ENCODE peak calls at places on chromosome 16, in nine cellular contexts. D is CD8-positive, alpha-beta T cell; W is psoas muscle; P is RWPE1; V is sigmoid colon; G is esophagus muscularis mucosa; C is upper lobe of right lung; Z is lung; E is endodermal cell. I is an unnamed sample.

GRCh38 chr16:11224096-11224893 is 31.7 kb downstream of the SOCS1 start:
- DNase-seq in E (peak; percentile 91), V (peak; percentile 86), D (peak; percentile 17), Z (peak; percentile 70), G (peak; percentile 95), C (peak; percentile 90), P (no peak), W (peak; percentile 77), I (peak; percentile 95)

GRCh38 chr16:89473791-89474414 is 16.5 kb downstream of the ANKRD11 start:
- DNase-seq in W (no peak), C (no peak), E (peak; percentile 72), G (no peak), D (no peak), Z (no peak), V (no peak), P (no peak), I (no peak)

GRCh38 chr16:75379911-75380847 is 53.1 kb downstream of the CFDP1 start:
- DNase-seq in Z (peak; percentile 30), W (no peak), D (no peak), V (no peak), G (no peak), C (no peak), E (no peak), P (no peak), I (no peak)

GRCh38 chr16:26521626-26522025 is 545.1 kb upstream of the C16orf82 start:
- DNase-seq in G (peak; percentile 66), P (no peak), D (no peak), W (no peak), C (no peak), Z (no peak), V (no peak), E (no peak), I (no peak)

GRCh38 chr16:80693553-80693952 is 110.8 kb downstream of the CDYL2 start:
- DNase-seq in C (no peak), W (no peak), Z (no peak), V (no peak), E (no peak), D (no peak), P (no peak), G (peak; percentile 21), I (no peak)

GRCh38 chr16:5852151-5852550 is 754.6 kb upstream of the EEF2KMT start:
- DNase-seq in P (no peak), V (no peak), W (no peak), E (no peak), D (no peak), C (no peak), Z (no peak), G (no peak), I (no peak)

GRCh38 chr16:55703003-55704001 is 47.5 kb downstream of the SLC6A2 start:
- DNase-seq in E (peak; percentile 51), G (no peak), V (no peak), W (no peak), C (no peak), Z (no peak), P (peak; percentile 49), D (no peak), I (no peak)

GRCh38 chr16:64627288-64627687 is 494.6 kb downstream of the CDH11 start:
- DNase-seq in G (no peak), D (no peak), Z (no peak), V (no peak), W (no peak), P (no peak), E (peak; percentile 75), C (no peak), I (no peak)

GRCh38 chr16:4729876-4730275 is 4.2 kb downstream of the ANKS3 start:
- DNase-seq in W (no peak), V (no peak), Z (no peak), G (no peak), E (no peak), P (no peak), D (no peak), C (no peak), I (peak; percentile 49)

GRCh38 chr16:88454315-88455057 is 1.4 kb downstream of the ZFPM1 start:
- DNase-seq in G (no peak), V (no peak), W (no peak), D (no peak), C (no peak), E (peak; percentile 72), P (peak; percentile 30), Z (no peak), I (no peak)

GRCh38 chr16:12137344-12138094 is 161.0 kb downstream of the SNX29 start:
- DNase-seq in W (no peak), D (no peak), P (no peak), C (no peak), E (no peak), V (no peak), G (no peak), Z (no peak), I (no peak)

GRCh38 chr16:49281843-49282642 is 405 bp upstream of the CBLN1 start:
- DNase-seq in D (no peak), C (peak; percentile 94), G (peak; percentile 90), W (peak; percentile 81), V (peak; percentile 88), Z (peak; percentile 82), E (peak; percentile 96), P (peak; percentile 99), I (peak; percentile 84)

GRCh38 chr16:62240722-62241121 is 204.5 kb upstream of the CDH8 start:
- DNase-seq in Z (no peak), G (no peak), E (no peak), W (no peak), P (no peak), D (no peak), C (no peak), V (no peak), I (no peak)

GRCh38 chr16:9846362-9847099 is 335.7 kb downstream of the GRIN2A start:
- DNase-seq in V (no peak), P (no peak), G (peak; percentile 82), D (no peak), C (no peak), Z (no peak), W (no peak), E (no peak), I (no peak)

DNA sequence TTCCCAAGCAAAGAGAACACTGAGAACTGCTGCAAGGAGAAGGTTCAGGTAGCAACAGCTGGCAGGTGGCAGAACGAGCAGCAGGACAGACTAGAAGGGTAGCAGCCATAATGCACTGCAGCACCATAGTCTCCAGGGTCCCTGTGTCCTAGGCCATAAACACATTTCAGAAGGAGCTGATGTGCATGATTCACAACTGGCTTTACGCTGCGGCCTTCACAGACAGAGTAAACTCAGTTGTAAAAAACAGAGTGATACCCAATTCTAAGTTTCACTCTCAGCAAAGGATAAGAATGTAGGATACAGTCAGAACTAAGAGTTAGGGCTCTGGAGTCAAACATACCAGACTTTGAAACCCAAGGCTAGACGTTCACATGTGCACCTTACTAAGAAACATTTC is 24.4 kb downstream of the ARHGAP17 start:
- DNase-seq in Z (no peak), G (no peak), C (no peak), V (no peak), P (no peak), D (no peak), E (no peak), W (no peak), I (no peak)
- H3K27ac ChIP-seq in Z (no peak overlapping the region), G (peak overlapping the region; percentile 74), C (no peak overlapping the region), V (peak overlapping the region; percentile 87), P (no peak overlapping the region), D (no peak overlapping the region), E (no peak overlapping the region), W (peak overlapping the region; percentile 26), I (no peak overlapping the region)

DNA sequence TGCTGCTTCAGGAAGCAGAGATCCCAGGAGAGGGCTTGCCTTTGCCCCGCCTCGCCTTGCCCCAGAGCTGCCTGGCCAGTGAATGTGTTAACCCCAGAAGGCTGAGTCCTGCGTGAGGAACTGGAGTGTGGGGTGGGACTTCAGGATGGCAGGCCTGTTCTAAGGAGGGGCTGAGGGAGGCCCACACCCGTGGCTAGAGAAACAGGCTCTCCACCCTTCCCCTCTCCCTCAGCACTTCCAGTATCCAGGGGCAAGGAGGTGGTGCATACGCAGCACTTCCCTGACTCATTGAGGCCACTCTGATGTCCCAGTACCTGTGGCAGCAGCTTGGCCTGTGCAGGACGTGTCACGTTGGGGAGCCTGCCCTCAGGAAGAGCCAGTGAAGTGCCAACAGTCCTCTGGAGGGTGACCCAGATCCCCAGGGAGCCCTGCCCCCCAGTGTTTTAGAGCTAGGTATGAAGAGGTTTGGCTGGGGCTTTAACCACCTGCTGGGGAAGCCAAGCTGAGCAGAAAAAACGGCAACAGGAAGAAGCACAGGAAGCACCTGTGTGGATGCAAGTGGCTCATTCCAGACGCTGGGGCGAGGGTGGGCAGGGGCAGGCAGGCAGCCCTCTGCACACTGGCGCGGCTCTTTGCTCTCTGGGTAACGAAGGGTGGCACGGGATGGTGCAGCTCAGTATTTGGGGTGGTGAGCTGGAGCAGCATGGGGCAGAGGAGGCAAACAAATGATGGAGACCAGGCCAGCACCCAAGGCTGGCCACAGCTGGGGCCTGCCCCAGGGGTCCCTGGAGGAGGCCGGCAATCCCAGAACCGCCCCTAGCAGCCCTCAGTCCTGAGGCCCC is 14.7 kb upstream of the CTCF start:
- DNase-seq in C (peak; percentile 61), G (peak; percentile 86), Z (no peak), D (no peak), V (peak; percentile 74), E (no peak), W (no peak), P (no peak), I (peak; percentile 79)
- H3K27ac ChIP-seq in C (peak overlapping the region; percentile 48), G (peak overlapping the region; percentile 37), Z (no peak overlapping the region), D (peak overlapping the region; percentile 54), V (peak overlapping the region; percentile 34), E (no peak overlapping the region), W (peak overlapping the region; percentile 49), P (peak overlapping the region; percentile 79), I (no peak overlapping the region)

GRCh38 chr16:86977076-86977676 is 340.0 kb downstream of the C16orf95 start:
- DNase-seq in D (no peak), G (no peak), Z (no peak), V (peak; percentile 55), E (no peak), W (no peak), C (peak; percentile 51), P (no peak), I (peak; percentile 48)

GRCh38 chr16:86980644-86981043 is 336.5 kb downstream of the C16orf95 start:
- DNase-seq in D (no peak), E (no peak), P (no peak), C (no peak), W (no peak), G (no peak), V (peak; percentile 46), Z (no peak), I (peak; percentile 64)

GRCh38 chr16:86979984-86980553 is 337.1 kb downstream of the C16orf95 start:
- DNase-seq in G (no peak), P (no peak), V (no peak), D (no peak), C (no peak), E (no peak), Z (no peak), W (no peak), I (no peak)

GRCh38 chr16:86979061-86979460 is 338.1 kb downstream of the C16orf95 start:
- DNase-seq in D (no peak), V (peak; percentile 33), W (no peak), G (no peak), C (peak; percentile 33), P (no peak), E (no peak), Z (no peak), I (no peak)

GRCh38 chr16:86978445-86979030 is 338.7 kb downstream of the C16orf95 start:
- DNase-seq in C (peak; percentile 44), Z (no peak), E (no peak), V (peak; percentile 34), D (no peak), P (no peak), G (no peak), W (no peak), I (peak; percentile 48)
- H3K27ac ChIP-seq in C (no peak overlapping the region), Z (no peak overlapping the region), E (no peak overlapping the region), V (no peak overlapping the region), D (no peak overlapping the region), P (no peak overlapping the region), G (no peak overlapping the region), W (no peak overlapping the region), I (no peak overlapping the region)

GRCh38 chr16:70735141-70735979 is 49.5 kb upstream of the MTSS2 start:
- DNase-seq in P (no peak), D (no peak), W (peak; percentile 71), G (no peak), C (no peak), V (peak; percentile 89), Z (no peak), E (peak; percentile 87), I (no peak)
- H3K27ac ChIP-seq in P (peak overlapping the region; percentile 34), D (no peak overlapping the region), W (peak overlapping the region; percentile 98), G (peak overlapping the region; percentile 92), C (peak overlapping the region; percentile 84), V (peak overlapping the region; percentile 98), Z (no peak overlapping the region), E (no peak overlapping the region), I (peak overlapping the region; percentile 82)